ENCODE peak calls at places on chromosomes 1 and 21, in ten cellular contexts. Z, Q, I, R, X, L, D, V, F and E are unnamed samples.

GRCh38 chr21:35540950-35541632 is 492.0 kb upstream of the RUNX1 start:
- DNase-seq in X (no peak), D (no peak), Q (no peak), F (no peak), V (no peak), L (no peak), R (no peak), I (no peak), Z (no peak), E (no peak)

GRCh38 chr21:38945536-38946245 is 140.0 kb downstream of the ETS2 start:
- DNase-seq in D (peak; percentile 17), X (no peak), F (no peak), V (no peak), Q (no peak), I (no peak), Z (no peak), L (no peak), R (no peak), E (no peak)

GRCh38 chr1:197915797-197916686 is 1.1 kb upstream of the LHX9 start:
- DNase-seq in F (peak; percentile 50), I (peak; percentile 82), Z (no peak), Q (no peak), L (peak; percentile 54), D (no peak), X (peak; percentile 71), R (no peak), V (no peak), E (no peak)

GRCh38 chr1:22472596-22472995 is 20.9 kb downstream of the ZBTB40 start:
- DNase-seq in I (no peak), R (no peak), F (no peak), Q (no peak), V (no peak), X (no peak), D (no peak), Z (peak; percentile 77), L (no peak), E (no peak)

GRCh38 chr1:181112071-181112929 is 23.8 kb downstream of the IER5 start:
- DNase-seq in D (no peak), V (peak; percentile 94), X (peak; percentile 82), L (peak; percentile 77), F (peak; percentile 88), Z (peak; percentile 74), Q (peak; percentile 96), R (peak; percentile 89), I (peak; percentile 99), E (peak; percentile 35)

GRCh38 chr1:95282496-95282850 is 48.5 kb downstream of the RWDD3 start:
- DNase-seq in X (no peak), F (no peak), I (no peak), V (no peak), L (no peak), D (no peak), Z (no peak), R (no peak), Q (no peak), E (no peak)

GRCh38 chr1:164838786-164839185 is 279.8 kb downstream of the PBX1 start:
- DNase-seq in F (no peak), R (no peak), X (no peak), V (no peak), I (no peak), D (no peak), Q (no peak), L (no peak), Z (no peak), E (no peak)

GRCh38 chr1:97192872-97193572 is 471.4 kb downstream of the PTBP2 start:
- DNase-seq in F (no peak), R (no peak), V (no peak), L (no peak), D (no peak), Q (no peak), I (peak; percentile 53), Z (peak; percentile 55), X (no peak), E (no peak)

GRCh38 chr1:11273595-11274234 is 717 bp downstream of the UBIAD1 start:
- DNase-seq in R (no peak), L (no peak), X (no peak), V (no peak), D (no peak), F (peak; percentile 67), Z (no peak), Q (no peak), I (no peak), E (no peak)

GRCh38 chr1:181324797-181325616 is 158.3 kb upstream of the CACNA1E start:
- DNase-seq in V (no peak), R (no peak), Q (no peak), D (no peak), Z (no peak), L (no peak), I (peak; percentile 23), F (peak; percentile 4), X (no peak), E (no peak)

GRCh38 chr1:40339420-40340323 is 22.6 kb upstream of the COL9A2 start:
- DNase-seq in D (no peak), F (peak; percentile 75), R (no peak), X (no peak), I (no peak), L (no peak), Q (no peak), Z (no peak), V (no peak), E (no peak)

GRCh38 chr1:170619167-170620030 is 44.5 kb upstream of the PRRX1 start:
- DNase-seq in L (no peak), Q (no peak), V (no peak), Z (no peak), D (no peak), R (no peak), I (no peak), F (no peak), X (no peak), E (peak; percentile 11)

GRCh38 chr1:51541313-51542050 is 22.4 kb upstream of the EPS15 start:
- DNase-seq in X (no peak), F (peak; percentile 26), Z (no peak), Q (no peak), I (no peak), L (no peak), D (no peak), R (no peak), V (no peak), E (no peak)

GRCh38 chr1:202131956-202132821 is 9.5 kb downstream of the GPR37L1 start:
- DNase-seq in L (peak; percentile 38), Q (no peak), I (no peak), Z (peak; percentile 46), D (no peak), V (peak; percentile 92), R (peak; percentile 81), X (peak; percentile 86), F (no peak), E (no peak)

GRCh38 chr1:202130275-202130646 is 7.5 kb downstream of the GPR37L1 start:
- DNase-seq in Z (no peak), D (no peak), R (no peak), Q (no peak), X (no peak), L (no peak), I (no peak), V (peak; percentile 71), F (no peak), E (no peak)

GRCh38 chr1:202129453-202130274 is 6.9 kb downstream of the GPR37L1 start:
- DNase-seq in I (no peak), R (no peak), L (no peak), D (no peak), Q (no peak), F (no peak), Z (no peak), V (no peak), X (no peak), E (no peak)

GRCh38 chr1:202133016-202133415 is 10.3 kb downstream of the GPR37L1 start:
- DNase-seq in F (no peak), R (no peak), V (peak; percentile 77), Q (no peak), X (peak; percentile 40), Z (no peak), D (no peak), L (no peak), I (no peak), E (peak; percentile 38)

GRCh38 chr1:202130816-202131522 is 8.3 kb downstream of the GPR37L1 start:
- DNase-seq in F (no peak), X (no peak), Z (no peak), I (no peak), R (no peak), Q (no peak), V (no peak), L (no peak), D (no peak), E (no peak)
- TF ChIP-seq EP300 in F (no peak), X (no peak), Z (no peak), I (no peak), R (no peak), Q (no peak), V (no peak), L (no peak), D (no peak), E (peak; percentile 3)

DNA sequence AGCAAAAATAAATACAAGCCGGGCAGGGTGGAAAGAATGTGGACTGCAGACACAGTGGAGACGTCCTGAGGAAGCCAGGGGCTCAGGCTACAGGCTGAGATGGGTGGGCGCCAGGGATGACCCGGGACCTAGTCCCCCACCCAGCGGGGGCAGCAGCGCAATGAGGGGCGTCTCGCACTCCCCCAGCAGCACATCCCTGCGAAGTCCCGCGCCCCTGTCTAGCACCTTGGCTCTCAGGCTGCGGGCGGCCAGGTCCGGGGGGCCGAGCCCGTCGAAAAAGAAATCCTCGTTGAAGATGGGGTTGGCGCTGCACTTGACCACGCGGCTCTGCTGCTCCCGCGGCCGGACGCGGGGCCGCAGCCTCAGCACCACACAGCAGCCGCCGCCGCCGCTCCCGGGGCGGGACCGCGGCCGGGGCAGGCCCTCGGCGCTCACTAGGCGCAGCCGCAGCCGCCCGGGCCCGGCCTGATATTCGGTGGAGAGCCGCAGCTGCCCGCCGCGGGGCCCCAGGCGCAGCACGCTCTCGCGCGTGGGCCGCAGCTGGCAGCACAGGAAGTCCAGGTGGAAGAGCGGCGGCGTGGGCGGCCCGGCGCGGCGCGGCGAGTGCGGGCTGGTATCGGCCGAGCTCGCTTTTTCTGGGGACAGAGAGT is 1.7 kb downstream of the C2CD4D start:
- DNase-seq in I (no peak), Z (no peak), Q (no peak), V (no peak), D (no peak), X (no peak), L (no peak), R (no peak), F (no peak), E (no peak)
- H3K4me1 ChIP-seq in I (peaks cover 3% of the 10 kb centered on the region), Z (peaks cover 37% of the 10 kb centered on the region), Q (peaks cover 33% of the 10 kb centered on the region), V (no peaks in the 10 kb centered on the region), D (peaks cover 9% of the 10 kb centered on the region), X (no peaks in the 10 kb centered on the region), L (peaks cover 3% of the 10 kb centered on the region), R (peaks cover 61% of the 10 kb centered on the region), F (peaks cover 13% of the 10 kb centered on the region), E (peaks cover 19% of the 10 kb centered on the region)

GRCh38 chr1:210582186-210582981 is 253.7 kb downstream of the HHAT start:
- DNase-seq in Q (no peak), L (no peak), D (no peak), R (no peak), I (no peak), V (no peak), Z (no peak), X (no peak), F (peak; percentile 15), E (no peak)
- H3K4me3 ChIP-seq in Q (no peak overlapping the region), L (no peak overlapping the region), D (no peak overlapping the region), R (no peak overlapping the region), I (no peak overlapping the region), V (no peak overlapping the region), Z (no peak overlapping the region), X (no peak overlapping the region), F (no peak overlapping the region), E (no peak overlapping the region)

DNA sequence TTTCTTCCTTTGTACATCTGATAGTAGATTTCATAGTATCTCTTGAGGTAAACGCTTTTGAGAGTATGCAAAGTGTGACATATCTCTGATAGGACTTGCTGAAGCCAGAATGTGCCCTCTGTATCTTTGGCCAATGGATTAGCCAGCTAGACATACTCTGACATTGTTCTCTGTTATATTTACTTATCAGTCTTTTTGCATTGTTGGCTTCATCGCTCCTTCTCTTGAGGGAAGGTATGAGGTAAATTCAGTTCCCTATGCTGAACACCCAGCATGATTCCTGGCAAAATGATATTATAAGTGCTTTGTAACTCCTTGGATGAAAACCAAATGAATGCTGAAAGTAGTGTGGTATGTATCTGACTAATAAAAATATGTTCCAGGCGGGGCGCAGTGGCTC is 163.2 kb upstream of the CACYBP start:
- DNase-seq in Z (no peak), X (no peak), F (no peak), R (no peak), L (no peak), Q (no peak), D (no peak), V (no peak), I (no peak), E (no peak)
- TF ChIP-seq EP300 in Z (no peak), X (no peak), F (no peak), R (no peak), L (no peak), Q (no peak), D (no peak), V (no peak), I (no peak), E (no peak)